ENCODE peak calls at places on chromosomes 4 and X, in ten cellular contexts. A is PC-9, G is endothelial cell, M is ACHN, J is NCI-H2029 treated with DMSO at 0.1 percent for 48 hours, R is NCI-H69, W is NCI-H1105 treated with DMSO at 0.1 percent for 48 hours, N is HFFc6, Z is cardiac muscle cell, P is nephron progenitor cell. T is an unnamed sample.

GRCh38 chr4:17027495-17027894 is 129.1 kb upstream of the LDB2 start:
- DNase-seq in A (no peak), G (no peak), W (no peak), R (no peak), N (peak), Z (peak), J (no peak), P (no peak), M (no peak), T (peak)

GRCh38 chr4:25070512-25070911 is 39.8 kb upstream of the LGI2 start:
- DNase-seq in Z (no peak), N (no peak), P (no peak), R (no peak), W (no peak), M (no peak), J (no peak), G (no peak), A (no peak), T (no peak)

GRCh38 chrX:51759055-51759454 is 15.8 kb downstream of the GSPT2 start:
- DNase-seq in G (no peak), A (no peak), N (no peak), M (no peak), R (no peak), Z (no peak), W (peak), J (no peak), P (no peak), T (no peak)

GRCh38 chr4:97759785-97760184 is 383.5 kb downstream of the STPG2 start:
- DNase-seq in N (no peak), G (no peak), M (no peak), A (no peak), P (no peak), Z (no peak), R (no peak), J (no peak), W (no peak), T (no peak)

GRCh38 chr4:101169044-101170014 is 178.0 kb downstream of the PPP3CA start:
- DNase-seq in Z (peak), R (peak), G (peak), M (peak), J (peak), W (peak), A (peak), P (peak), N (peak), T (peak)

GRCh38 chr4:26491449-26492170 is 1.3 kb upstream of the CCKAR start:
- DNase-seq in M (no peak), Z (no peak), J (no peak), R (no peak), W (no peak), P (no peak), A (no peak), N (no peak), G (no peak), T (no peak)

GRCh38 chr4:78166582-78166981 is 109.5 kb downstream of the FRAS1 start:
- DNase-seq in W (no peak), P (no peak), J (no peak), Z (no peak), N (no peak), A (no peak), R (peak), M (no peak), G (no peak), T (peak)

GRCh38 chrX:149527705-149528104 is 13.1 kb upstream of the EOLA1 start:
- DNase-seq in P (no peak), W (peak), A (peak), R (peak), G (peak), J (no peak), N (peak), Z (peak), M (peak), T (peak)

GRCh38 chrX:84907324-84907946 is 96.2 kb upstream of the APOOL start:
- DNase-seq in A (no peak), R (peak), Z (peak), W (peak), G (no peak), N (peak), J (no peak), P (no peak), M (peak), T (no peak)

GRCh38 chr4:76704133-76704881 is 193.6 kb downstream of the SOWAHB start:
- DNase-seq in P (no peak), A (peak), W (no peak), M (peak), R (peak), G (no peak), Z (peak), N (no peak), J (peak), T (peak)

GRCh38 chr4:165343353-165344191 is 16.1 kb downstream of the MSMO1 start:
- DNase-seq in J (no peak), P (no peak), N (no peak), W (peak), Z (no peak), R (peak), A (no peak), G (no peak), M (peak), T (no peak)

GRCh38 chrX:22534643-22535042 is 261.9 kb downstream of the CBLL2 start:
- DNase-seq in W (no peak), R (no peak), A (no peak), Z (peak), N (peak), J (no peak), G (no peak), P (no peak), M (peak), T (peak)

GRCh38 chr4:16001484-16001858 is 38.5 kb upstream of the FGFBP2 start:
- DNase-seq in R (peak), A (peak), W (peak), M (peak), N (peak), G (peak), J (peak), Z (peak), P (peak), T (peak)

GRCh38 chrX:153812220-153812619 is 17.8 kb downstream of the SSR4 start:
- DNase-seq in W (no peak), P (no peak), Z (no peak), J (no peak), N (no peak), R (no peak), M (no peak), G (no peak), A (no peak), T (no peak)

GRCh38 chr4:154018659-154019058 is 229.8 kb upstream of the SFRP2 start:
- DNase-seq in J (no peak), R (no peak), P (peak), G (peak), W (no peak), Z (no peak), A (no peak), M (no peak), N (no peak), T (no peak)

GRCh38 chr4:80097395-80098177 is 24.6 kb upstream of the ANTXR2 start:
- DNase-seq in P (no peak), G (no peak), R (peak), N (peak), W (no peak), J (no peak), M (no peak), Z (peak), A (peak), T (peak)

GRCh38 chr4:101806914-101807313 is 16.4 kb downstream of the BANK1 start:
- DNase-seq in W (no peak), J (no peak), M (peak), G (no peak), N (no peak), A (no peak), R (peak), Z (peak), P (peak), T (no peak)

GRCh38 chr4:154517591-154517990 is 26.0 kb upstream of the DCHS2 start:
- DNase-seq in P (no peak), Z (no peak), W (no peak), M (no peak), G (no peak), R (no peak), J (no peak), N (no peak), A (no peak), T (no peak)

GRCh38 chr4:98996056-98996941 is 778 bp downstream of the METAP1 start:
- DNase-seq in G (no peak), J (peak), M (peak), N (peak), P (no peak), W (peak), R (peak), A (peak), Z (peak), T (peak)

GRCh38 chrX:21167028-21167427 is 207.2 kb upstream of the CNKSR2 start:
- DNase-seq in A (no peak), J (no peak), R (no peak), W (no peak), P (no peak), G (no peak), N (no peak), Z (no peak), M (peak), T (no peak)

GRCh38 chr4:171025776-171026175 is 787.4 kb upstream of the GALNTL6 start:
- DNase-seq in Z (no peak), M (no peak), W (no peak), A (no peak), R (no peak), J (no peak), N (no peak), G (no peak), P (no peak), T (no peak)

GRCh38 chr4:165874799-165875371 is 1.8 kb downstream of the TLL1 start:
- DNase-seq in P (peak), Z (peak), R (peak), M (peak), W (no peak), N (no peak), G (peak), J (no peak), A (peak), T (peak)

GRCh38 chrX:82230013-82230412 is 1028.1 kb downstream of the SH3BGRL start:
- DNase-seq in W (no peak), N (no peak), R (peak), M (no peak), P (no peak), J (no peak), G (no peak), Z (no peak), A (no peak), T (no peak)

GRCh38 chrX:123184858-123185251 is 777 bp downstream of the GRIA3 start:
- DNase-seq in Z (no peak), G (peak), W (peak), R (peak), P (peak), J (no peak), N (no peak), M (peak), A (no peak), T (no peak)

GRCh38 chrX:123740006-123740405 is 7.2 kb upstream of the THOC2 start:
- DNase-seq in G (no peak), W (no peak), M (no peak), R (peak), Z (no peak), J (no peak), N (no peak), A (no peak), P (no peak), T (no peak)

GRCh38 chr4:152929888-152930287 is 6.2 kb upstream of the FHDC1 start:
- DNase-seq in J (no peak), Z (no peak), P (peak), M (no peak), G (no peak), R (peak), N (no peak), W (no peak), A (no peak), T (no peak)

GRCh38 chrX:56920338-56920997 is 74.9 kb downstream of the SPIN3 start:
- DNase-seq in W (no peak), M (no peak), R (no peak), J (no peak), G (no peak), N (no peak), A (no peak), P (no peak), Z (no peak), T (no peak)

GRCh38 chr4:110163327-110164070 is 34.9 kb downstream of the ELOVL6 start:
- DNase-seq in R (no peak), M (peak), A (no peak), P (no peak), Z (peak), J (no peak), W (no peak), G (no peak), N (peak), T (peak)